ENCODE peak calls at places on chromosomes 12 and 14, in five cellular contexts. P is K562, E is HepG2, Q is HCT116, X is H1. L is an unnamed sample.

GRCh38 chr12:124549629-124550028 is 17.8 kb downstream of the NCOR2 start:
- DNase-seq in P (no peak), E (no peak), Q (no peak), X (no peak), L (no peak)

GRCh38 chr14:91872517-91873470 is 5.5 kb upstream of the TC2N start:
- DNase-seq in P (no peak), E (no peak), Q (no peak), X (no peak), L (peak; percentile 80)

GRCh38 chr12:77439749-77440148 is 374.4 kb upstream of the E2F7 start:
- DNase-seq in P (no peak), E (no peak), Q (no peak), X (no peak), L (no peak)

GRCh38 chr14:99515301-99516155 is 34.3 kb downstream of the CCNK start:
- DNase-seq in P (no peak), E (no peak), Q (no peak), X (no peak), L (no peak)

GRCh38 chr12:115259968-115260806 is 576.2 kb upstream of the TBX3 start:
- DNase-seq in P (no peak), E (peak; percentile 28), Q (no peak), X (no peak), L (no peak)

GRCh38 chr12:62841841-62842240 is 93.1 kb downstream of the PPM1H start:
- DNase-seq in P (no peak), E (no peak), Q (no peak), X (no peak), L (no peak)

GRCh38 chr12:6200266-6201198 is at the start of gene CD9:
- DNase-seq in P (peak; percentile 87), E (no peak), Q (peak; percentile 46), X (peak; percentile 72), L (peak; percentile 52)

GRCh38 chr12:7017870-7018349 is 366 bp downstream of the LPCAT3 start:
- DNase-seq in P (peak; percentile 70), E (no peak), Q (no peak), X (no peak), L (no peak)

GRCh38 chr12:130372936-130373335 is 35.2 kb downstream of the PIWIL1 start:
- DNase-seq in P (no peak), E (no peak), Q (no peak), X (no peak), L (no peak)

GRCh38 chr12:50542448-50542847 is 37.7 kb downstream of the DIP2B start:
- DNase-seq in P (no peak), E (no peak), Q (peak; percentile 77), X (no peak), L (no peak)

GRCh38 chr12:101670007-101670671 is 27.3 kb upstream of the CHPT1 start:
- DNase-seq in P (peak; percentile 42), E (peak; percentile 66), Q (peak; percentile 62), X (no peak), L (peak; percentile 65)

DNA sequence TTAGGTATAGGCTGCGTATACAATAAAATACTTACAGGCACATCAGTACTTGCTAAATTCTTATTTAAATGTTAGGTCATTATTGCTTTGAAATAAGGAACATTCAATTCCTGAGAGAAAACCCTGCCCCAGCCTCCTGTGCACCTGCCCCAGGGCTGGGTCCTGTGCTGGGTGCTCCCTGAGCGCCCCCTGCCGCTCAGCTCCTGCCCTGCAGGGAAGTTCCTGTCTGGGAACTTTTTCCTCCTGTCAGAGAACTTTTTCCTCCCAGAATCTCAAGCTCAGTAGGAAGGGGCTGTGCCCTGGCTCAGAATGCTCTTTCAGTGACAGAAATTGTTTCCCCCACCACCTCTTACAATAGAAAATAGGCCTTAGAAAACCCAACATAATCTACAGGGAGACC is 751.1 kb downstream of the TMEM121 start:
- DNase-seq in P (peak; percentile 42), E (peak; percentile 4), Q (no peak), X (no peak), L (peak; percentile 29)
- TF ChIP-seq JUND in P (no peak), E (no peak), Q (no peak), X (no peak), L (no peak)

GRCh38 chr14:63632932-63633514 is 8.6 kb downstream of the WDR89 start:
- DNase-seq in P (no peak), E (peak; percentile 9), Q (peak; percentile 7), X (no peak), L (peak; percentile 54)
- TF ChIP-seq JUND in P (no peak), E (no peak), Q (no peak), X (no peak), L (no peak)

GRCh38 chr12:108373111-108373510 is 34.0 kb upstream of the CMKLR1 start:
- DNase-seq in P (peak; percentile 38), E (no peak), Q (no peak), X (peak; percentile 71), L (no peak)
- TF ChIP-seq JUND in P (no peak), E (no peak), Q (no peak), X (no peak), L (no peak)

GRCh38 chr14:88974991-88975835 is 150.8 kb downstream of the TTC8 start:
- DNase-seq in P (no peak), E (no peak), Q (no peak), X (no peak), L (no peak)
- TF ChIP-seq JUND in P (no peak), E (no peak), Q (no peak), X (no peak), L (no peak)

GRCh38 chr12:11978985-11979384 is 91.8 kb upstream of the BCL2L14 start:
- DNase-seq in P (no peak), E (no peak), Q (no peak), X (no peak), L (no peak)

GRCh38 chr12:11986165-11986564 is 84.6 kb upstream of the BCL2L14 start:
- DNase-seq in P (no peak), E (no peak), Q (no peak), X (no peak), L (no peak)

GRCh38 chr12:11976005-11976404 is 94.7 kb upstream of the BCL2L14 start:
- DNase-seq in P (no peak), E (no peak), Q (no peak), X (no peak), L (no peak)

GRCh38 chr12:11980133-11980532 is 90.6 kb upstream of the BCL2L14 start:
- DNase-seq in P (no peak), E (no peak), Q (no peak), X (no peak), L (no peak)

DNA sequence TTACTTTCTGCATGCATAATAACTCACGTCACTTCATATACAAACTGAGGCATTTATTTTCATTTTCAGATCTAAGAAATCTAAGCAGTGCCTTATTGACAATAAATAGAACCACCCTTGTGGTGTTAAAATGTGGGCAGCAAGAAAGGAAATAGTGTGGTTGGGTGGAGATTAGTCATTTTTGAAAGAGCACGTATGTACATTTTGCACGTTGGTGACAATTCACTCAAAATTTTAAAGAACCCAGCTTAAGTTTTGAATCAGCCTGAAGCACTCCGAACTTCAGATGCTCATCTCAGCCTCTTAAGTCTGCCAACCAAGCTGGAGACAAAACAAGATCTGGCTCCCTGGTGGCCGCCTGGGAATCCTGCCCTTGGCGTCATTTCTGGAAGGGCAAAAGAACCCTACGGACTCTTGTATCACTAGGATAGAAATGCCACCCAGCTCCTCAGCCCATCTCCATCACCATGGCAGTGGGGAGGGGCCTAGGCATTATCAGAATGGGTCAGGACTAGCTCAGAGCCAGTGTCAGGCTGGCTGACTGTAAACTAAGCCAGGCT is 89.5 kb upstream of the BCL2L14 start:
- DNase-seq in P (no peak), E (no peak), Q (no peak), X (no peak), L (no peak)
- TF ChIP-seq JUND in P (no peak), E (no peak), Q (no peak), X (no peak), L (no peak)

GRCh38 chr12:4286228-4286627 is 12.7 kb downstream of the CCND2 start:
- DNase-seq in P (no peak), E (no peak), Q (no peak), X (no peak), L (no peak)
- TF ChIP-seq JUND in P (no peak), E (no peak), Q (no peak), X (no peak), L (no peak)